ENCODE peak calls at places on chromosomes 11 and 22, in four cellular contexts. One of them, this sample, is unnamed.

GRCh38 chr22:25661067-25661466 is 80.9 kb upstream of the MYO18B start:
- DNase-seq in tibial nerve: no peak
- DNase-seq in iPS DF 6.9: no peak
- DNase-seq in nucleus accumbens: no peak
- DNase-seq in this sample: no peak

GRCh38 chr11:122786896-122787295 is 51.4 kb upstream of the CRTAM start:
- DNase-seq in tibial nerve: peak; percentile 22
- DNase-seq in iPS DF 6.9: no peak
- DNase-seq in nucleus accumbens: no peak
- DNase-seq in this sample: no peak

GRCh38 chr22:19523240-19524169 is 705 bp downstream of the CLDN5 start:
- DNase-seq in tibial nerve: no peak
- DNase-seq in iPS DF 6.9: no peak
- DNase-seq in nucleus accumbens: no peak
- DNase-seq in this sample: peak; percentile 76

GRCh38 chr11:84686726-84687125 is 940.4 kb downstream of the DLG2 start:
- DNase-seq in tibial nerve: no peak
- DNase-seq in iPS DF 6.9: no peak
- DNase-seq in nucleus accumbens: no peak
- DNase-seq in this sample: no peak

GRCh38 chr11:76714493-76714892 is 43.9 kb upstream of the LRRC32 start:
- DNase-seq in tibial nerve: no peak
- DNase-seq in iPS DF 6.9: no peak
- DNase-seq in nucleus accumbens: no peak
- DNase-seq in this sample: no peak

GRCh38 chr11:76656087-76656531 is 14.4 kb downstream of the LRRC32 start:
- DNase-seq in tibial nerve: no peak
- DNase-seq in iPS DF 6.9: no peak
- DNase-seq in nucleus accumbens: no peak
- DNase-seq in this sample: no peak

GRCh38 chr11:74648894-74649293 is 56.5 kb downstream of the POLD3 start:
- DNase-seq in tibial nerve: no peak
- DNase-seq in iPS DF 6.9: no peak
- DNase-seq in nucleus accumbens: no peak
- DNase-seq in this sample: no peak

GRCh38 chr22:26642465-26643367 is 14.7 kb upstream of the MIAT start:
- DNase-seq in tibial nerve: no peak
- DNase-seq in iPS DF 6.9: no peak
- DNase-seq in nucleus accumbens: no peak
- DNase-seq in this sample: peak; percentile 89

GRCh38 chr22:39999144-39999757 is 4.5 kb downstream of the FAM83F start:
- DNase-seq in tibial nerve: peak; percentile 43
- DNase-seq in iPS DF 6.9: no peak
- DNase-seq in nucleus accumbens: no peak
- DNase-seq in this sample: no peak

GRCh38 chr22:36355362-36355761 is 32.4 kb downstream of the MYH9 start:
- DNase-seq in tibial nerve: no peak
- DNase-seq in iPS DF 6.9: no peak
- DNase-seq in nucleus accumbens: no peak
- DNase-seq in this sample: no peak

GRCh38 chr11:129213261-129213660 is 21.1 kb upstream of the ARHGAP32 start:
- DNase-seq in tibial nerve: no peak
- DNase-seq in iPS DF 6.9: no peak
- DNase-seq in nucleus accumbens: no peak
- DNase-seq in this sample: no peak

GRCh38 chr11:93585758-93586157 is 42.6 kb upstream of the SMCO4 start:
- DNase-seq in tibial nerve: no peak
- DNase-seq in iPS DF 6.9: no peak
- DNase-seq in nucleus accumbens: no peak
- DNase-seq in this sample: no peak

GRCh38 chr11:129061466-129062194 is 119.0 kb upstream of the TP53AIP1 start:
- DNase-seq in tibial nerve: no peak
- DNase-seq in iPS DF 6.9: no peak
- DNase-seq in nucleus accumbens: no peak
- DNase-seq in this sample: no peak